ENCODE peak calls at places on chromosome 6, in six cellular contexts. One of them, this sample, is unnamed.

GRCh38 chr6:34129753-34130152 is 16.1 kb downstream of the GRM4 start:
- DNase-seq in Peyer's patch: no peak
- DNase-seq in BE2C: no peak
- DNase-seq in A549: no peak
- DNase-seq in choroid plexus epithelial cell: no peak
- DNase-seq in GM12878: no peak
- DNase-seq in this sample: no peak

GRCh38 chr6:4957521-4958231 is 46.2 kb downstream of the RPP40 start:
- DNase-seq in Peyer's patch: no peak
- DNase-seq in BE2C: no peak
- DNase-seq in A549: no peak
- DNase-seq in choroid plexus epithelial cell: no peak
- DNase-seq in GM12878: no peak
- DNase-seq in this sample: no peak

GRCh38 chr6:53734473-53735299 is 60.1 kb upstream of the LRRC1 start:
- DNase-seq in Peyer's patch: peak
- DNase-seq in BE2C: peak
- DNase-seq in A549: peak
- DNase-seq in choroid plexus epithelial cell: peak
- DNase-seq in GM12878: peak
- DNase-seq in this sample: peak

GRCh38 chr6:34223381-34223963 is 13.2 kb upstream of the HMGA1 start:
- DNase-seq in Peyer's patch: no peak
- DNase-seq in BE2C: no peak
- DNase-seq in A549: no peak
- DNase-seq in choroid plexus epithelial cell: no peak
- DNase-seq in GM12878: no peak
- DNase-seq in this sample: no peak

GRCh38 chr6:137847748-137848147 is 19.3 kb upstream of the TNFAIP3 start:
- DNase-seq in Peyer's patch: no peak
- DNase-seq in BE2C: no peak
- DNase-seq in A549: no peak
- DNase-seq in choroid plexus epithelial cell: no peak
- DNase-seq in GM12878: no peak
- DNase-seq in this sample: no peak

GRCh38 chr6:111653434-111653833 is 47.8 kb upstream of the TRAF3IP2 start:
- DNase-seq in Peyer's patch: no peak
- DNase-seq in BE2C: no peak
- DNase-seq in A549: no peak
- DNase-seq in choroid plexus epithelial cell: no peak
- DNase-seq in GM12878: no peak
- DNase-seq in this sample: no peak

GRCh38 chr6:68911334-68911733 is 276.3 kb downstream of the ADGRB3 start:
- DNase-seq in Peyer's patch: no peak
- DNase-seq in BE2C: no peak
- DNase-seq in A549: no peak
- DNase-seq in choroid plexus epithelial cell: no peak
- DNase-seq in GM12878: no peak
- DNase-seq in this sample: no peak

GRCh38 chr6:166512567-166512966 is 73.9 kb downstream of the RAMACL start:
- DNase-seq in Peyer's patch: no peak
- DNase-seq in BE2C: no peak
- DNase-seq in A549: no peak
- DNase-seq in choroid plexus epithelial cell: no peak
- DNase-seq in GM12878: no peak
- DNase-seq in this sample: peak

GRCh38 chr6:33702345-33702977 is 9.0 kb downstream of the UQCC2 start:
- DNase-seq in Peyer's patch: peak
- DNase-seq in BE2C: peak
- DNase-seq in A549: peak
- DNase-seq in choroid plexus epithelial cell: peak
- DNase-seq in GM12878: no peak
- DNase-seq in this sample: no peak

GRCh38 chr6:104253236-104253635 is 606.5 kb downstream of the HACE1 start:
- DNase-seq in Peyer's patch: no peak
- DNase-seq in BE2C: no peak
- DNase-seq in A549: no peak
- DNase-seq in choroid plexus epithelial cell: no peak
- DNase-seq in GM12878: no peak
- DNase-seq in this sample: no peak

DNA sequence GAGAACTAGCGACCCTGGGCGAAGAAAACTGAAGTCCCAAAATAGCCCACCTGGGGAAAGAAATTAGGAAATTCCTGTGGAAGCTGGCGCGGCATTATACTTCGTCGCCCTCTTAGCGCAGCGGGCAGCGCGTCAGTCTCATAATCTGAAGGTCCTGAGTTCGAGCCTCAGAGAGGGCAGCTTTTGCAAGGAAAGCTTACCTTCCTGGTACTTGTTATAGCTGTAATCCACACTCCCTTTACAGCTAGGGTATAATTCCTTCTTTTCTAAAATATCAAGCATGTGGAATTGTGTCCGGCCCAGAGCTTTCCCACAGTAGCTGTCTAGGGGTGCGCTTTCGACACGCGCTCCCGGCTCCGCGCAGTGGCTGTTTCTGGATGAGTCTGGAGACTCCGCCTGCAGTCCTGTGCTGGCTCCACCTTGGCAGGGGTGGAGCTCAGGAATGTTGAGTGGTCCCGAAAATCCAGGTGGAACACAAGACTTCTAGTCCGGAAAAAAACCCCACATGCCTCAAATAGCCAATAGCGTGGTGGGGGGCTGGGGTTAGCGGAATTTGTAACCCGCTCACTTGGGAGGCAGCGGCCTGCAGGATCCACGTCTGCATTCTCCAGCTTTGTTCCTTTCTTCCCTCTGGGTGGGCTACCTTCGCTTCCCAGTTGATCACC is 83.7 kb upstream of the ZNF322 start:
- DNase-seq in Peyer's patch: no peak
- DNase-seq in BE2C: peak
- DNase-seq in A549: peak
- DNase-seq in choroid plexus epithelial cell: peak
- DNase-seq in GM12878: no peak
- DNase-seq in this sample: no peak
- H3K4me3 ChIP-seq in Peyer's patch: no peak
- H3K4me3 ChIP-seq in BE2C: peak
- H3K4me3 ChIP-seq in A549: peak
- H3K4me3 ChIP-seq in choroid plexus epithelial cell: no peak
- H3K4me3 ChIP-seq in GM12878: peak
- H3K4me3 ChIP-seq in this sample: no peak

GRCh38 chr6:44657201-44657824 is 269.8 kb downstream of the CDC5L start:
- DNase-seq in Peyer's patch: no peak
- DNase-seq in BE2C: no peak
- DNase-seq in A549: no peak
- DNase-seq in choroid plexus epithelial cell: peak
- DNase-seq in GM12878: no peak
- DNase-seq in this sample: no peak
- TF ChIP-seq CTCF in Peyer's patch: no peak
- TF ChIP-seq CTCF in BE2C: no peak
- TF ChIP-seq CTCF in A549: no peak
- TF ChIP-seq CTCF in choroid plexus epithelial cell: peak
- TF ChIP-seq CTCF in GM12878: no peak
- TF ChIP-seq CTCF in this sample: no peak

GRCh38 chr6:108127826-108128225 is 38.0 kb upstream of the NR2E1 start:
- DNase-seq in Peyer's patch: no peak
- DNase-seq in BE2C: no peak
- DNase-seq in A549: peak
- DNase-seq in choroid plexus epithelial cell: no peak
- DNase-seq in GM12878: no peak
- DNase-seq in this sample: no peak

GRCh38 chr6:108134213-108134973 is 31.4 kb upstream of the NR2E1 start:
- DNase-seq in Peyer's patch: no peak
- DNase-seq in BE2C: no peak
- DNase-seq in A549: no peak
- DNase-seq in choroid plexus epithelial cell: no peak
- DNase-seq in GM12878: no peak
- DNase-seq in this sample: no peak

GRCh38 chr6:108132863-108133262 is 33.0 kb upstream of the NR2E1 start:
- DNase-seq in Peyer's patch: no peak
- DNase-seq in BE2C: no peak
- DNase-seq in A549: no peak
- DNase-seq in choroid plexus epithelial cell: no peak
- DNase-seq in GM12878: no peak
- DNase-seq in this sample: no peak

GRCh38 chr6:108133594-108134179 is 32.1 kb upstream of the NR2E1 start:
- DNase-seq in Peyer's patch: peak
- DNase-seq in BE2C: peak
- DNase-seq in A549: peak
- DNase-seq in choroid plexus epithelial cell: peak
- DNase-seq in GM12878: no peak
- DNase-seq in this sample: no peak
- H3K4me3 ChIP-seq in Peyer's patch: peak
- H3K4me3 ChIP-seq in BE2C: peak
- H3K4me3 ChIP-seq in A549: peak
- H3K4me3 ChIP-seq in choroid plexus epithelial cell: peak
- H3K4me3 ChIP-seq in GM12878: peak
- H3K4me3 ChIP-seq in this sample: peak

GRCh38 chr6:13537527-13537897 is 36.9 kb upstream of the SIRT5 start:
- DNase-seq in Peyer's patch: no peak
- DNase-seq in BE2C: no peak
- DNase-seq in A549: no peak
- DNase-seq in choroid plexus epithelial cell: no peak
- DNase-seq in GM12878: no peak
- DNase-seq in this sample: no peak
- TF ChIP-seq CTCF in Peyer's patch: no peak
- TF ChIP-seq CTCF in BE2C: no peak
- TF ChIP-seq CTCF in A549: no peak
- TF ChIP-seq CTCF in choroid plexus epithelial cell: no peak
- TF ChIP-seq CTCF in GM12878: no peak
- TF ChIP-seq CTCF in this sample: no peak

DNA sequence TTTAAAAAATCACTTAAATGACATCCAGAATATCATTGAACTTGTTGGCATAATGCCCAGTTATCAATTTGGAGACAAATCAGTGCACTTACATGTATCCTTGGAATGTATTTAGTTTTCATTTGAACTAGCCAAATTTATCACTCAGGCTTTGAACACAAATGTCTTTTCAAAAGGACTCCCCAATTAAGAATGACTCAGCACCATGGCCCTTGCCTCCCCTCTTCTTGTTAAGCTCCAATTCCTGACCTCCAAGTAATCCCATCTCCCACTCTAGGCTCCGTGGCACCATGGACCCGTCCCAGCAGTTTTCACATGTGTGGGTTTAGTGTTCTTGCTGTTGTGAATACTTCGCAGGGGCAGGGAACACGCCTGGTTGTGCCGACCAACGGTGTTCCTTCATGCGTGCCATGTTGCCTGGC is 2.7 kb downstream of the AKAP12 start:
- DNase-seq in Peyer's patch: no peak
- DNase-seq in BE2C: peak
- DNase-seq in A549: no peak
- DNase-seq in choroid plexus epithelial cell: peak
- DNase-seq in GM12878: no peak
- DNase-seq in this sample: no peak
- H3K4me3 ChIP-seq in Peyer's patch: no peak
- H3K4me3 ChIP-seq in BE2C: peak
- H3K4me3 ChIP-seq in A549: peak
- H3K4me3 ChIP-seq in choroid plexus epithelial cell: peak
- H3K4me3 ChIP-seq in GM12878: no peak
- H3K4me3 ChIP-seq in this sample: no peak

This sample was measured in GM12864.